ENCODE peak calls at places on chromosome 11, in ten cellular contexts. One of them, this sample, is unnamed. For H3K36me3, the result is how much of the 10 kb centered on the place peaks cover.

GRCh38 chr11:46857666-46858065 is 11.6 kb upstream of the CKAP5 start:
- DNase-seq in CD8-positive, alpha-beta T cell: no peak
- DNase-seq in breast epithelium: no peak
- DNase-seq in body of pancreas: no peak
- DNase-seq in sigmoid colon: no peak
- DNase-seq in neuronal stem cell: no peak
- DNase-seq in neural progenitor cell: no peak
- DNase-seq in WERI-Rb-1: no peak
- DNase-seq in cardiac muscle cell: no peak
- DNase-seq in transverse colon: no peak
- DNase-seq in this sample: no peak

GRCh38 chr11:109815529-109816105 is 277.6 kb upstream of the ZC3H12C start:
- DNase-seq in CD8-positive, alpha-beta T cell: no peak
- DNase-seq in breast epithelium: no peak
- DNase-seq in body of pancreas: no peak
- DNase-seq in sigmoid colon: no peak
- DNase-seq in neuronal stem cell: no peak
- DNase-seq in neural progenitor cell: no peak
- DNase-seq in WERI-Rb-1: no peak
- DNase-seq in cardiac muscle cell: no peak
- DNase-seq in transverse colon: no peak
- DNase-seq in this sample: no peak

GRCh38 chr11:13343931-13344717 is 66.5 kb downstream of the BMAL1 start:
- DNase-seq in CD8-positive, alpha-beta T cell: peak
- DNase-seq in breast epithelium: peak
- DNase-seq in body of pancreas: peak
- DNase-seq in sigmoid colon: no peak
- DNase-seq in neuronal stem cell: peak
- DNase-seq in neural progenitor cell: peak
- DNase-seq in WERI-Rb-1: peak
- DNase-seq in cardiac muscle cell: peak
- DNase-seq in transverse colon: peak
- DNase-seq in this sample: peak

GRCh38 chr11:123851110-123851509 is 34.4 kb downstream of the TMEM225 start:
- DNase-seq in CD8-positive, alpha-beta T cell: no peak
- DNase-seq in breast epithelium: no peak
- DNase-seq in body of pancreas: no peak
- DNase-seq in sigmoid colon: no peak
- DNase-seq in neuronal stem cell: no peak
- DNase-seq in neural progenitor cell: no peak
- DNase-seq in WERI-Rb-1: no peak
- DNase-seq in cardiac muscle cell: no peak
- DNase-seq in transverse colon: no peak
- DNase-seq in this sample: no peak

GRCh38 chr11:3042496-3043314 is 14.5 kb downstream of the CARS1 start:
- DNase-seq in CD8-positive, alpha-beta T cell: no peak
- DNase-seq in breast epithelium: no peak
- DNase-seq in body of pancreas: no peak
- DNase-seq in sigmoid colon: peak
- DNase-seq in neuronal stem cell: no peak
- DNase-seq in neural progenitor cell: no peak
- DNase-seq in WERI-Rb-1: no peak
- DNase-seq in cardiac muscle cell: no peak
- DNase-seq in transverse colon: no peak
- DNase-seq in this sample: no peak

GRCh38 chr11:11732116-11732515 is 109.7 kb upstream of the USP47 start:
- DNase-seq in CD8-positive, alpha-beta T cell: no peak
- DNase-seq in breast epithelium: no peak
- DNase-seq in body of pancreas: no peak
- DNase-seq in sigmoid colon: no peak
- DNase-seq in neuronal stem cell: no peak
- DNase-seq in neural progenitor cell: no peak
- DNase-seq in WERI-Rb-1: no peak
- DNase-seq in cardiac muscle cell: no peak
- DNase-seq in transverse colon: no peak
- DNase-seq in this sample: no peak

GRCh38 chr11:85431319-85431718 is 195.8 kb downstream of the DLG2 start:
- DNase-seq in CD8-positive, alpha-beta T cell: no peak
- DNase-seq in breast epithelium: no peak
- DNase-seq in body of pancreas: no peak
- DNase-seq in sigmoid colon: no peak
- DNase-seq in neuronal stem cell: no peak
- DNase-seq in neural progenitor cell: no peak
- DNase-seq in WERI-Rb-1: no peak
- DNase-seq in cardiac muscle cell: no peak
- DNase-seq in transverse colon: no peak
- DNase-seq in this sample: no peak

GRCh38 chr11:129375731-129376657 is at the start of gene BARX2:
- DNase-seq in CD8-positive, alpha-beta T cell: no peak
- DNase-seq in breast epithelium: peak
- DNase-seq in body of pancreas: peak
- DNase-seq in sigmoid colon: no peak
- DNase-seq in neuronal stem cell: peak
- DNase-seq in neural progenitor cell: peak
- DNase-seq in WERI-Rb-1: peak
- DNase-seq in cardiac muscle cell: peak
- DNase-seq in transverse colon: peak
- DNase-seq in this sample: no peak

GRCh38 chr11:59802639-59803176 is 7.9 kb downstream of the MRPL16 start:
- DNase-seq in CD8-positive, alpha-beta T cell: peak
- DNase-seq in breast epithelium: no peak
- DNase-seq in body of pancreas: peak
- DNase-seq in sigmoid colon: no peak
- DNase-seq in neuronal stem cell: peak
- DNase-seq in neural progenitor cell: peak
- DNase-seq in WERI-Rb-1: peak
- DNase-seq in cardiac muscle cell: peak
- DNase-seq in transverse colon: no peak
- DNase-seq in this sample: peak

GRCh38 chr11:113204280-113204679 is 110.1 kb upstream of the TTC12 start:
- DNase-seq in CD8-positive, alpha-beta T cell: no peak
- DNase-seq in breast epithelium: no peak
- DNase-seq in body of pancreas: no peak
- DNase-seq in sigmoid colon: no peak
- DNase-seq in neuronal stem cell: no peak
- DNase-seq in neural progenitor cell: no peak
- DNase-seq in WERI-Rb-1: no peak
- DNase-seq in cardiac muscle cell: no peak
- DNase-seq in transverse colon: no peak
- DNase-seq in this sample: no peak

GRCh38 chr11:6319879-6320410 is 356 bp downstream of the CAVIN3 start:
- DNase-seq in CD8-positive, alpha-beta T cell: no peak
- DNase-seq in breast epithelium: peak
- DNase-seq in body of pancreas: peak
- DNase-seq in sigmoid colon: peak
- DNase-seq in neuronal stem cell: peak
- DNase-seq in neural progenitor cell: peak
- DNase-seq in WERI-Rb-1: no peak
- DNase-seq in cardiac muscle cell: peak
- DNase-seq in transverse colon: peak
- DNase-seq in this sample: no peak

GRCh38 chr11:125941606-125942275 is 4.1 kb upstream of the VSIG10L2 start:
- DNase-seq in CD8-positive, alpha-beta T cell: peak
- DNase-seq in breast epithelium: peak
- DNase-seq in body of pancreas: peak
- DNase-seq in sigmoid colon: peak
- DNase-seq in neuronal stem cell: peak
- DNase-seq in neural progenitor cell: peak
- DNase-seq in WERI-Rb-1: peak
- DNase-seq in cardiac muscle cell: peak
- DNase-seq in transverse colon: peak
- DNase-seq in this sample: no peak

GRCh38 chr11:126024143-126024542 is 38.5 kb downstream of the CDON start:
- DNase-seq in CD8-positive, alpha-beta T cell: no peak
- DNase-seq in breast epithelium: no peak
- DNase-seq in body of pancreas: no peak
- DNase-seq in sigmoid colon: peak
- DNase-seq in neuronal stem cell: no peak
- DNase-seq in neural progenitor cell: no peak
- DNase-seq in WERI-Rb-1: no peak
- DNase-seq in cardiac muscle cell: no peak
- DNase-seq in transverse colon: no peak
- DNase-seq in this sample: no peak

GRCh38 chr11:15327786-15328231 is 213.1 kb downstream of the INSC start:
- DNase-seq in CD8-positive, alpha-beta T cell: no peak
- DNase-seq in breast epithelium: no peak
- DNase-seq in body of pancreas: peak
- DNase-seq in sigmoid colon: no peak
- DNase-seq in neuronal stem cell: peak
- DNase-seq in neural progenitor cell: peak
- DNase-seq in WERI-Rb-1: peak
- DNase-seq in cardiac muscle cell: peak
- DNase-seq in transverse colon: peak
- DNase-seq in this sample: no peak

GRCh38 chr11:86804871-86805415 is 4.6 kb downstream of the PRSS23 start:
- DNase-seq in CD8-positive, alpha-beta T cell: no peak
- DNase-seq in breast epithelium: no peak
- DNase-seq in body of pancreas: no peak
- DNase-seq in sigmoid colon: no peak
- DNase-seq in neuronal stem cell: no peak
- DNase-seq in neural progenitor cell: no peak
- DNase-seq in WERI-Rb-1: no peak
- DNase-seq in cardiac muscle cell: no peak
- DNase-seq in transverse colon: no peak
- DNase-seq in this sample: no peak

GRCh38 chr11:47296045-47296444 is 26.1 kb downstream of the MADD start:
- DNase-seq in CD8-positive, alpha-beta T cell: no peak
- DNase-seq in breast epithelium: no peak
- DNase-seq in body of pancreas: no peak
- DNase-seq in sigmoid colon: no peak
- DNase-seq in neuronal stem cell: no peak
- DNase-seq in neural progenitor cell: no peak
- DNase-seq in WERI-Rb-1: no peak
- DNase-seq in cardiac muscle cell: no peak
- DNase-seq in transverse colon: no peak
- DNase-seq in this sample: no peak

GRCh38 chr11:133040289-133040893 is 491.9 kb downstream of the OPCML start:
- DNase-seq in CD8-positive, alpha-beta T cell: no peak
- DNase-seq in breast epithelium: no peak
- DNase-seq in body of pancreas: no peak
- DNase-seq in sigmoid colon: no peak
- DNase-seq in neuronal stem cell: no peak
- DNase-seq in neural progenitor cell: no peak
- DNase-seq in WERI-Rb-1: no peak
- DNase-seq in cardiac muscle cell: no peak
- DNase-seq in transverse colon: no peak
- DNase-seq in this sample: no peak

GRCh38 chr11:64299847-64300648 is at the start of gene CATSPERZ:
- DNase-seq in CD8-positive, alpha-beta T cell: no peak
- DNase-seq in breast epithelium: no peak
- DNase-seq in body of pancreas: no peak
- DNase-seq in sigmoid colon: no peak
- DNase-seq in neuronal stem cell: no peak
- DNase-seq in neural progenitor cell: no peak
- DNase-seq in WERI-Rb-1: no peak
- DNase-seq in cardiac muscle cell: no peak
- DNase-seq in transverse colon: no peak
- DNase-seq in this sample: peak

GRCh38 chr11:68439355-68440065 is 21.0 kb upstream of the PPP6R3 start:
- DNase-seq in CD8-positive, alpha-beta T cell: no peak
- DNase-seq in breast epithelium: no peak
- DNase-seq in body of pancreas: no peak
- DNase-seq in sigmoid colon: peak
- DNase-seq in neuronal stem cell: no peak
- DNase-seq in neural progenitor cell: peak
- DNase-seq in WERI-Rb-1: no peak
- DNase-seq in cardiac muscle cell: no peak
- DNase-seq in transverse colon: no peak
- DNase-seq in this sample: no peak

DNA sequence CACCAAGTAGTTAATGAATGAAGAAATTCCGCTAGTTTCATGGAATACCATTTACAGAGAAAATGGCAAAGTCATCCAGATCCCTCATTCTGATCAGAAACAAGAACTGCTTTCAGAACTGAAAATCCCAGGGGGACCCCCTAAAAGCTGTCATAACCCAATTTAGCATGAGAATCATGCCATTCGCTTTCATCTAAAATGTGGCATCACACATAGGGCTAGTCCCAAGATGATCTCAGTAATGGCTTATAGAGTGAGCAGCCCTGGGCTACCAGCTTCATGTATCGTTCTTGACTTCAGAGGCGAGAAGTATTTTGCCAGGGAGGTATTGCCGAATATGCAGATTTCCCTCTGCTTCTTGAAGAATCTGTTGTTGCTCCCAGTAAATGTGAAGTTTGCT is 134.0 kb downstream of the TTC17 start:
- DNase-seq in CD8-positive, alpha-beta T cell: no peak
- DNase-seq in breast epithelium: no peak
- DNase-seq in body of pancreas: no peak
- DNase-seq in sigmoid colon: no peak
- DNase-seq in neuronal stem cell: no peak
- DNase-seq in neural progenitor cell: no peak
- DNase-seq in WERI-Rb-1: no peak
- DNase-seq in cardiac muscle cell: no peak
- DNase-seq in transverse colon: no peak
- DNase-seq in this sample: no peak
- H3K36me3 ChIP-seq in CD8-positive, alpha-beta T cell: under half
- H3K36me3 ChIP-seq in breast epithelium: under half
- H3K36me3 ChIP-seq in body of pancreas: under half
- H3K36me3 ChIP-seq in sigmoid colon: under half
- H3K36me3 ChIP-seq in neuronal stem cell: under half
- H3K36me3 ChIP-seq in neural progenitor cell: under half
- H3K36me3 ChIP-seq in WERI-Rb-1: under half
- H3K36me3 ChIP-seq in cardiac muscle cell: under half
- H3K36me3 ChIP-seq in transverse colon: under half
- H3K36me3 ChIP-seq in this sample: under half

GRCh38 chr11:914747-915493 is 4.3 kb upstream of the CHID1 start:
- DNase-seq in CD8-positive, alpha-beta T cell: no peak
- DNase-seq in breast epithelium: peak
- DNase-seq in body of pancreas: no peak
- DNase-seq in sigmoid colon: peak
- DNase-seq in neuronal stem cell: no peak
- DNase-seq in neural progenitor cell: no peak
- DNase-seq in WERI-Rb-1: no peak
- DNase-seq in cardiac muscle cell: no peak
- DNase-seq in transverse colon: peak
- DNase-seq in this sample: no peak
- H3K27ac ChIP-seq in CD8-positive, alpha-beta T cell: no peak
- H3K27ac ChIP-seq in breast epithelium: peak
- H3K27ac ChIP-seq in body of pancreas: no peak
- H3K27ac ChIP-seq in sigmoid colon: no peak
- H3K27ac ChIP-seq in neuronal stem cell: no peak
- H3K27ac ChIP-seq in neural progenitor cell: no peak
- H3K27ac ChIP-seq in WERI-Rb-1: no peak
- H3K27ac ChIP-seq in cardiac muscle cell: no peak
- H3K27ac ChIP-seq in transverse colon: peak
- H3K27ac ChIP-seq in this sample: no peak

GRCh38 chr11:72940417-72940816 is 126.2 kb downstream of the ATG16L2 start:
- DNase-seq in CD8-positive, alpha-beta T cell: no peak
- DNase-seq in breast epithelium: no peak
- DNase-seq in body of pancreas: no peak
- DNase-seq in sigmoid colon: no peak
- DNase-seq in neuronal stem cell: no peak
- DNase-seq in neural progenitor cell: no peak
- DNase-seq in WERI-Rb-1: no peak
- DNase-seq in cardiac muscle cell: no peak
- DNase-seq in transverse colon: no peak
- DNase-seq in this sample: no peak
- H3K36me3 ChIP-seq in CD8-positive, alpha-beta T cell: under half
- H3K36me3 ChIP-seq in breast epithelium: under half
- H3K36me3 ChIP-seq in body of pancreas: under half
- H3K36me3 ChIP-seq in sigmoid colon: under half
- H3K36me3 ChIP-seq in neuronal stem cell: under half
- H3K36me3 ChIP-seq in neural progenitor cell: under half
- H3K36me3 ChIP-seq in WERI-Rb-1: under half
- H3K36me3 ChIP-seq in cardiac muscle cell: under half
- H3K36me3 ChIP-seq in transverse colon: under half
- H3K36me3 ChIP-seq in this sample: under half

GRCh38 chr11:41826129-41826528 is 366.7 kb upstream of the LRRC4C start:
- DNase-seq in CD8-positive, alpha-beta T cell: no peak
- DNase-seq in breast epithelium: no peak
- DNase-seq in body of pancreas: no peak
- DNase-seq in sigmoid colon: no peak
- DNase-seq in neuronal stem cell: no peak
- DNase-seq in neural progenitor cell: no peak
- DNase-seq in WERI-Rb-1: no peak
- DNase-seq in cardiac muscle cell: no peak
- DNase-seq in transverse colon: no peak
- DNase-seq in this sample: no peak
- H3K27ac ChIP-seq in CD8-positive, alpha-beta T cell: no peak
- H3K27ac ChIP-seq in breast epithelium: no peak
- H3K27ac ChIP-seq in body of pancreas: no peak
- H3K27ac ChIP-seq in sigmoid colon: no peak
- H3K27ac ChIP-seq in neuronal stem cell: no peak
- H3K27ac ChIP-seq in neural progenitor cell: no peak
- H3K27ac ChIP-seq in WERI-Rb-1: no peak
- H3K27ac ChIP-seq in cardiac muscle cell: no peak
- H3K27ac ChIP-seq in transverse colon: no peak
- H3K27ac ChIP-seq in this sample: no peak

This sample was measured in naive thymus-derived CD4-positive, alpha-beta T cell.